ENCODE peak calls at places on chromosome 17, in seven cellular contexts. F is omental fat pad, U is fibroblast of villous mesenchyme, T is posterior cingulate gyrus, E is MV-4-11, X is fibroblast of the aortic adventitia, V is AG04450. P is an unnamed sample.

GRCh38 chr17:2814499-2815341 is 18.5 kb downstream of the RAP1GAP2 start:
- DNase-seq in V (no peak), X (no peak), U (no peak), F (no peak), E (peak), T (no peak), P (no peak)

GRCh38 chr17:8117980-8118768 is at the start of gene ALOXE3:
- DNase-seq in T (peak), F (no peak), V (no peak), X (peak), E (no peak), U (peak), P (peak)

GRCh38 chr17:76714822-76715461 is 4.2 kb upstream of the MXRA7 start:
- DNase-seq in U (peak), V (no peak), F (peak), E (peak), X (peak), T (no peak), P (no peak)

GRCh38 chr17:78793968-78794367 is 11.9 kb upstream of the CYTH1 start:
- DNase-seq in V (no peak), X (no peak), E (no peak), F (no peak), T (no peak), U (no peak), P (no peak)

GRCh38 chr17:77419547-77420475 is 279.0 kb downstream of the SEC14L1 start:
- DNase-seq in E (peak), F (no peak), T (no peak), U (no peak), X (no peak), V (no peak), P (peak)

GRCh38 chr17:42774066-42774750 is 959 bp downstream of the VPS25 start:
- DNase-seq in X (no peak), U (no peak), V (no peak), F (no peak), T (no peak), E (no peak), P (peak)

GRCh38 chr17:75877752-75878173 is 618 bp downstream of the TRIM47 start:
- DNase-seq in F (no peak), V (no peak), E (peak), X (peak), U (peak), T (no peak), P (peak)

GRCh38 chr17:78933025-78933958 is 8.1 kb upstream of the TIMP2 start:
- DNase-seq in X (peak), U (peak), T (no peak), V (peak), F (no peak), E (peak), P (peak)

GRCh38 chr17:74712756-74713155 is at the start of gene CD300LF:
- DNase-seq in U (no peak), E (peak), T (no peak), X (no peak), V (no peak), F (no peak), P (no peak)

GRCh38 chr17:67999291-67999911 is 3.1 kb upstream of the C17orf58 start:
- DNase-seq in X (no peak), E (no peak), U (peak), F (no peak), T (no peak), V (no peak), P (no peak)

GRCh38 chr17:29833801-29834200 is 96.2 kb downstream of the SSH2 start:
- DNase-seq in U (no peak), V (no peak), E (no peak), X (no peak), F (no peak), T (no peak), P (no peak)

GRCh38 chr17:66906321-66907278 is 57.9 kb upstream of the CACNG4 start:
- DNase-seq in T (peak), F (peak), U (peak), E (peak), V (peak), X (peak), P (peak)

GRCh38 chr17:73786286-73786743 is 142.1 kb upstream of the SDK2 start:
- DNase-seq in F (no peak), X (no peak), E (no peak), V (no peak), U (no peak), T (no peak), P (no peak)

GRCh38 chr17:3885970-3886369 is 6.9 kb downstream of the CAMKK1 start:
- DNase-seq in V (no peak), U (peak), E (peak), F (no peak), T (no peak), X (peak), P (peak)